ENCODE peak calls at places on chromosome 16, in four cellular contexts. C is aorta, I is SJCRH30, P is left ventricle myocardium inferior. X is an unnamed sample.

GRCh38 chr16:84514874-84515835 is 10.7 kb upstream of the MEAK7 start:
- DNase-seq in C (peak; percentile 69), I (no peak), P (peak; percentile 30), X (no peak)

GRCh38 chr16:4414187-4414909 is 2.0 kb downstream of the CORO7 start:
- DNase-seq in C (no peak), I (peak; percentile 71), P (no peak), X (no peak)

GRCh38 chr16:78768723-78769122 is 669.3 kb downstream of the WWOX start:
- DNase-seq in C (no peak), I (no peak), P (no peak), X (no peak)

GRCh38 chr16:84826558-84826941 is 6.8 kb downstream of the CRISPLD2 start:
- DNase-seq in C (no peak), I (no peak), P (peak; percentile 78), X (peak; percentile 65)

GRCh38 chr16:90057738-90058173 is 19.4 kb downstream of the PRDM7 start:
- DNase-seq in C (no peak), I (no peak), P (no peak), X (no peak)

GRCh38 chr16:21159281-21159951 is 942 bp downstream of the LDAF1 start:
- DNase-seq in C (peak; percentile 61), I (no peak), P (peak; percentile 38), X (no peak)

GRCh38 chr16:47778106-47778803 is 317.1 kb downstream of the PHKB start:
- DNase-seq in C (no peak), I (peak; percentile 3), P (no peak), X (no peak)

GRCh38 chr16:84327926-84328505 is 33.3 kb downstream of the WFDC1 start:
- DNase-seq in C (no peak), I (no peak), P (no peak), X (no peak)

GRCh38 chr16:51637744-51638100 is 486.7 kb upstream of the SALL1 start:
- DNase-seq in C (no peak), I (no peak), P (no peak), X (no peak)

GRCh38 chr16:49567940-49568339 is 194.3 kb downstream of the C16orf78 start:
- DNase-seq in C (no peak), I (no peak), P (no peak), X (no peak)

GRCh38 chr16:47724386-47724785 is 263.3 kb downstream of the PHKB start:
- DNase-seq in C (no peak), I (no peak), P (no peak), X (no peak)

GRCh38 chr16:55035956-55036355 is 105.3 kb downstream of the IRX5 start:
- DNase-seq in C (no peak), I (no peak), P (no peak), X (no peak)

GRCh38 chr16:77171750-77172635 is 19.0 kb upstream of the MON1B start:
- DNase-seq in C (no peak), I (peak; percentile 61), P (no peak), X (peak; percentile 51)

GRCh38 chr16:85850344-85850880 is 48.5 kb upstream of the IRF8 start:
- DNase-seq in C (no peak), I (no peak), P (no peak), X (no peak)

GRCh38 chr16:87924937-87925670 is 11.2 kb downstream of the CA5A start:
- DNase-seq in C (no peak), I (peak; percentile 19), P (peak; percentile 46), X (peak; percentile 62)

GRCh38 chr16:84553873-84554399 is 49.5 kb upstream of the MEAK7 start:
- DNase-seq in C (no peak), I (no peak), P (no peak), X (no peak)

GRCh38 chr16:89737341-89738071 is 16.2 kb downstream of the ZNF276 start:
- DNase-seq in C (no peak), I (no peak), P (no peak), X (no peak)

GRCh38 chr16:31706318-31706717 is 167.3 kb upstream of the ZNF267 start:
- DNase-seq in C (no peak), I (no peak), P (no peak), X (no peak)

GRCh38 chr16:48321307-48322036 is 63.7 kb downstream of the SIAH1 start:
- DNase-seq in C (no peak), I (no peak), P (no peak), X (no peak)

GRCh38 chr16:70577256-70577698 is 53.7 kb downstream of the SF3B3 start:
- DNase-seq in C (peak; percentile 90), I (no peak), P (no peak), X (no peak)

GRCh38 chr16:66228791-66229190 is 137.7 kb upstream of the CDH5 start:
- DNase-seq in C (no peak), I (peak; percentile 99), P (no peak), X (no peak)

GRCh38 chr16:54178491-54178976 is 108.1 kb downstream of the IRX3 start:
- DNase-seq in C (no peak), I (no peak), P (no peak), X (peak; percentile 93)

GRCh38 chr16:31842864-31843263 is 30.7 kb upstream of the ZNF267 start:
- DNase-seq in C (no peak), I (no peak), P (no peak), X (no peak)

GRCh38 chr16:11400076-11400475 is 54.8 kb downstream of the RMI2 start:
- DNase-seq in C (no peak), I (no peak), P (no peak), X (no peak)

GRCh38 chr16:69077251-69077650 is 28.2 kb upstream of the HAS3 start:
- DNase-seq in C (no peak), I (no peak), P (no peak), X (no peak)

GRCh38 chr16:53948734-53949430 is 244.9 kb downstream of the FTO start:
- DNase-seq in C (no peak), I (peak; percentile 63), P (no peak), X (no peak)

GRCh38 chr16:9090101-9090959 is 1.1 kb upstream of the HAPSTR1 start:
- DNase-seq in C (peak; percentile 64), I (no peak), P (peak; percentile 39), X (peak; percentile 53)

GRCh38 chr16:72876221-72876620 is 171.7 kb downstream of the ZFHX3 start:
- DNase-seq in C (peak; percentile 89), I (no peak), P (peak; percentile 75), X (no peak)

GRCh38 chr16:87463722-87464690 is 28.8 kb downstream of the ZCCHC14 start:
- DNase-seq in C (peak; percentile 77), I (peak; percentile 13), P (no peak), X (no peak)

GRCh38 chr16:46621006-46621629 is at the start of gene SHCBP1:
- DNase-seq in C (peak; percentile 90), I (peak; percentile 97), P (peak; percentile 83), X (peak; percentile 94)

GRCh38 chr16:11045441-11045840 is 101.1 kb downstream of the CLEC16A start:
- DNase-seq in C (no peak), I (no peak), P (no peak), X (no peak)

GRCh38 chr16:3665508-3665907 is 11.0 kb downstream of the DNASE1 start:
- DNase-seq in C (peak; percentile 9), I (no peak), P (no peak), X (no peak)

GRCh38 chr16:19666451-19666850 is 51.6 kb downstream of the KNOP1 start:
- DNase-seq in C (no peak), I (no peak), P (peak; percentile 38), X (no peak)

DNA sequence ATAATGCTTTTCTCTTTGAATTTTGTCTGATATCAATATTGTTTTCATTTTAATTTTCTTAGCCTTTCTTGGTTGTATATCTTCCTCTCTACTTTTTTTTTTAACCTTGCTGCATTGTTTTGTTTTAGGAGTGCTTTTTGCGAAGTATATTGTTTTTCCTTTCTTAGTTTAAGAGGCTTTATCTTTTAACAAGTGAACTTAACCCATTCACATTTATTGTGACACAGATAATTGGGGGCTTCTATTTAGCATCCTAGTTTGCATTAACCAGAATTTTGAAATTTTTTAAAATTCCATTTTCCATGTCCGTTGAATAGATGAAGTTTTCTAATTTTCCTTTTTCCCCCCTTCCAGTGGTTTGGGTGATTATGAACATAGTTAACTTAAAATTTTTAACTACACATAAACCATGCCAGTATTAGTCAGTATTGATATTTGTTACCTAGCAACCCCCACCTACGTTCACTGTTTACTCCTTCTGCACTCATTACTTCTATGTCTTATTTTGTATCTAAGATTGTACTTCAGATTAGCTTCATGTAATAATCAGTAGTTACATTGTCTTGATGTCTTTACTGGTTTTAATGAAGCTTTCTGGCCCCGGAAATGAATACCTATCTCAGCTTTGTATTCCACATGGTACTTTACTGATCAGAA is 44.4 kb downstream of the TNRC6A start:
- DNase-seq in C (no peak), I (no peak), P (no peak), X (no peak)
- H3K4me1 ChIP-seq in C (peaks cover 21% of the 10 kb centered on the region), I (no peaks in the 10 kb centered on the region), P (peaks cover 91% of the 10 kb centered on the region), X (peaks cover 18% of the 10 kb centered on the region)

GRCh38 chr16:2151188-2152091 is 3.0 kb downstream of the RAB26 start:
- DNase-seq in C (no peak), I (no peak), P (no peak), X (peak; percentile 64)

GRCh38 chr16:2148714-2149629 is 547 bp downstream of the RAB26 start:
- DNase-seq in C (no peak), I (peak; percentile 41), P (no peak), X (no peak)

GRCh38 chr16:2149630-2150417 is 1.4 kb downstream of the RAB26 start:
- DNase-seq in C (no peak), I (no peak), P (no peak), X (no peak)

GRCh38 chr16:2152695-2153506 is 2.7 kb upstream of the TRAF7 start:
- DNase-seq in C (no peak), I (no peak), P (no peak), X (peak; percentile 69)

GRCh38 chr16:2150418-2151187 is 2.2 kb downstream of the RAB26 start:
- DNase-seq in C (no peak), I (peak; percentile 57), P (no peak), X (peak; percentile 93)
- H3K4me1 ChIP-seq in C (no peaks in the 10 kb centered on the region), I (peaks cover 31% of the 10 kb centered on the region), P (peaks cover 79% of the 10 kb centered on the region), X (peaks cover 32% of the 10 kb centered on the region)

GRCh38 chr16:75247249-75247648 is 4.2 kb downstream of the BCAR1 start:
- DNase-seq in C (peak; percentile 45), I (no peak), P (peak; percentile 20), X (no peak)
- H3K4me1 ChIP-seq in C (peaks cover 8% of the 10 kb centered on the region), I (peaks cover 26% of the 10 kb centered on the region), P (peaks cover 97% of the 10 kb centered on the region), X (peaks cover 8% of the 10 kb centered on the region)

GRCh38 chr16:81808933-81809480 is 29.9 kb downstream of the PLCG2 start:
- DNase-seq in C (no peak), I (no peak), P (no peak), X (no peak)
- H3K4me1 ChIP-seq in C (no peaks in the 10 kb centered on the region), I (no peaks in the 10 kb centered on the region), P (no peaks in the 10 kb centered on the region), X (no peaks in the 10 kb centered on the region)

DNA sequence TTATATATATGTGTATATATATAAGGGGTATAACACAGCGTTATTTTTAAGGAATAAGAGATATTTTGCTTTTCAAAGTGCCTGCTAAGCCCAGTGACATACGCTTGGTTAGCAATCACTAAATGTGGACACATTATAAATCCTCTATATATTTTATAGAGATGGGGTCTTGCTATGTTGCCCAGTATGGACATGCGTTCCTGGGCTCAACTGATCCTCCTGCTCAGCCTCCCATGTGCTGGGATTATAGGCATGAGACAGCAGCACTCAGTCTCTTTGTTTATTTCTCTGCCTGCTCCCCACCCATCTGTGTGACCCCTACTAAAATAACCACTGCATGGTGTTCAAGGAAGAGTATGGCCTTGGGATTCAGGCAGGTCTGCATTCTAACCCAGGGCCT is 63.4 kb downstream of the XYLT1 start:
- DNase-seq in C (no peak), I (no peak), P (no peak), X (no peak)
- H3K4me1 ChIP-seq in C (no peaks in the 10 kb centered on the region), I (no peaks in the 10 kb centered on the region), P (peaks cover 16% of the 10 kb centered on the region), X (peaks cover 4% of the 10 kb centered on the region)

GRCh38 chr16:401468-402348 is at the start of gene DECR2:
- DNase-seq in C (peak; percentile 97), I (peak; percentile 94), P (peak; percentile 98), X (peak; percentile 99)
- H3K4me1 ChIP-seq in C (no peaks in the 10 kb centered on the region), I (no peaks in the 10 kb centered on the region), P (peaks cover 35% of the 10 kb centered on the region), X (peaks cover 6% of the 10 kb centered on the region)